ENCODE peak calls at places on chromosome 5, in five cellular contexts. J is transverse colon, Q is HepG2, T is stomach, O is A549. R is an unnamed sample.

GRCh38 chr5:57698785-57699184 is 216.2 kb upstream of the ACTBL2 start:
- DNase-seq in J (no peak), Q (peak; percentile 42), T (no peak), O (peak; percentile 64), R (no peak)

GRCh38 chr5:172678902-172679301 is 37.8 kb downstream of the NEURL1B start:
- DNase-seq in J (peak; percentile 67), Q (no peak), T (peak; percentile 63), O (no peak), R (peak; percentile 91)

GRCh38 chr5:8114597-8115266 is 245.8 kb downstream of the MTRR start:
- DNase-seq in J (peak; percentile 11), Q (no peak), T (no peak), O (no peak), R (no peak)

GRCh38 chr5:138990986-138991645 is 116.0 kb upstream of the LRRTM2 start:
- DNase-seq in J (no peak), Q (no peak), T (no peak), O (no peak), R (no peak)

GRCh38 chr5:143870871-143871632 is 59.1 kb downstream of the HMHB1 start:
- DNase-seq in J (peak; percentile 12), Q (no peak), T (no peak), O (no peak), R (no peak)

GRCh38 chr5:56693220-56693579 is 122.1 kb upstream of the MAP3K1 start:
- DNase-seq in J (no peak), Q (no peak), T (no peak), O (no peak), R (no peak)

GRCh38 chr5:128498844-128499455 is 39.1 kb downstream of the FBN2 start:
- DNase-seq in J (no peak), Q (no peak), T (no peak), O (peak; percentile 61), R (no peak)

GRCh38 chr5:72693001-72693442 is 123.4 kb upstream of the TNPO1 start:
- DNase-seq in J (no peak), Q (no peak), T (no peak), O (no peak), R (no peak)

GRCh38 chr5:154753792-154754191 is 1.4 kb upstream of the LARP1 start:
- DNase-seq in J (peak; percentile 62), Q (no peak), T (peak; percentile 71), O (peak; percentile 22), R (peak; percentile 80)

GRCh38 chr5:65121880-65122436 is 353.2 kb downstream of the CWC27 start:
- DNase-seq in J (no peak), Q (no peak), T (no peak), O (no peak), R (no peak)

GRCh38 chr5:141521244-141521781 is 32.4 kb downstream of the PCDHGC5 start:
- DNase-seq in J (peak; percentile 51), Q (peak; percentile 81), T (no peak), O (peak; percentile 75), R (peak; percentile 68)

GRCh38 chr5:174045470-174046025 is at the start of gene NSG2:
- DNase-seq in J (peak; percentile 64), Q (peak; percentile 83), T (peak; percentile 81), O (peak; percentile 91), R (peak; percentile 87)

GRCh38 chr5:149561848-149562247 is 10.6 kb upstream of the CSNK1A1 start:
- DNase-seq in J (no peak), Q (peak; percentile 36), T (no peak), O (peak; percentile 88), R (peak; percentile 40)

GRCh38 chr5:172766287-172767104 is 4.5 kb downstream of the DUSP1 start:
- DNase-seq in J (peak; percentile 65), Q (peak; percentile 86), T (peak; percentile 87), O (peak; percentile 89), R (peak; percentile 80)

GRCh38 chr5:1429501-1429900 is 15.7 kb downstream of the SLC6A3 start:
- DNase-seq in J (no peak), Q (no peak), T (peak; percentile 44), O (no peak), R (no peak)

GRCh38 chr5:74648835-74649286 is 8.3 kb upstream of the ENC1 start:
- DNase-seq in J (no peak), Q (peak; percentile 62), T (no peak), O (peak; percentile 65), R (no peak)

GRCh38 chr5:83022334-83022733 is 54.9 kb downstream of the TMEM167A start:
- DNase-seq in J (no peak), Q (no peak), T (no peak), O (no peak), R (no peak)

GRCh38 chr5:39424751-39425524 is at the start of gene DAB2:
- DNase-seq in J (peak; percentile 78), Q (peak; percentile 79), T (peak; percentile 73), O (peak; percentile 87), R (peak; percentile 93)

GRCh38 chr5:1638658-1639400 is 115.1 kb upstream of the LPCAT1 start:
- DNase-seq in J (no peak), Q (no peak), T (peak; percentile 18), O (no peak), R (peak; percentile 33)

GRCh38 chr5:33631786-33632185 is 191.0 kb downstream of the TARS1 start:
- DNase-seq in J (no peak), Q (no peak), T (no peak), O (no peak), R (no peak)

GRCh38 chr5:71873202-71873601 is 154.1 kb downstream of the CARTPT start:
- DNase-seq in J (no peak), Q (no peak), T (no peak), O (no peak), R (peak; percentile 39)

GRCh38 chr5:80761966-80762365 is 107.2 kb upstream of the DHFR start:
- DNase-seq in J (no peak), Q (no peak), T (no peak), O (no peak), R (no peak)

GRCh38 chr5:150765789-150766149 is 7.0 kb upstream of the DCTN4 start:
- DNase-seq in J (no peak), Q (no peak), T (no peak), O (no peak), R (no peak)

GRCh38 chr5:150766265-150766664 is 7.4 kb upstream of the DCTN4 start:
- DNase-seq in J (no peak), Q (no peak), T (no peak), O (no peak), R (no peak)

GRCh38 chr5:150764530-150764929 is 5.7 kb upstream of the DCTN4 start:
- DNase-seq in J (no peak), Q (no peak), T (no peak), O (no peak), R (no peak)

GRCh38 chr5:150763023-150763793 is 4.4 kb upstream of the DCTN4 start:
- DNase-seq in J (peak; percentile 35), Q (peak; percentile 80), T (peak; percentile 47), O (peak; percentile 19), R (peak; percentile 68)

GRCh38 chr5:150765019-150765788 is 6.4 kb upstream of the DCTN4 start:
- DNase-seq in J (no peak), Q (no peak), T (no peak), O (no peak), R (no peak)
- H3K27ac ChIP-seq in J (no peak overlapping the region), Q (no peak overlapping the region), T (peak overlapping the region; percentile 59), O (no peak overlapping the region), R (peak overlapping the region; percentile 92)

GRCh38 chr5:77638204-77638762 is at the start of gene OTP:
- DNase-seq in J (no peak), Q (no peak), T (no peak), O (no peak), R (no peak)

GRCh38 chr5:77636423-77637169 is 1.9 kb downstream of the OTP start:
- DNase-seq in J (no peak), Q (no peak), T (no peak), O (no peak), R (no peak)

GRCh38 chr5:77635617-77636422 is 2.7 kb downstream of the OTP start:
- DNase-seq in J (no peak), Q (no peak), T (no peak), O (no peak), R (no peak)

GRCh38 chr5:77638763-77639451 is 394 bp upstream of the OTP start:
- DNase-seq in J (no peak), Q (no peak), T (no peak), O (peak; percentile 5), R (no peak)

DNA sequence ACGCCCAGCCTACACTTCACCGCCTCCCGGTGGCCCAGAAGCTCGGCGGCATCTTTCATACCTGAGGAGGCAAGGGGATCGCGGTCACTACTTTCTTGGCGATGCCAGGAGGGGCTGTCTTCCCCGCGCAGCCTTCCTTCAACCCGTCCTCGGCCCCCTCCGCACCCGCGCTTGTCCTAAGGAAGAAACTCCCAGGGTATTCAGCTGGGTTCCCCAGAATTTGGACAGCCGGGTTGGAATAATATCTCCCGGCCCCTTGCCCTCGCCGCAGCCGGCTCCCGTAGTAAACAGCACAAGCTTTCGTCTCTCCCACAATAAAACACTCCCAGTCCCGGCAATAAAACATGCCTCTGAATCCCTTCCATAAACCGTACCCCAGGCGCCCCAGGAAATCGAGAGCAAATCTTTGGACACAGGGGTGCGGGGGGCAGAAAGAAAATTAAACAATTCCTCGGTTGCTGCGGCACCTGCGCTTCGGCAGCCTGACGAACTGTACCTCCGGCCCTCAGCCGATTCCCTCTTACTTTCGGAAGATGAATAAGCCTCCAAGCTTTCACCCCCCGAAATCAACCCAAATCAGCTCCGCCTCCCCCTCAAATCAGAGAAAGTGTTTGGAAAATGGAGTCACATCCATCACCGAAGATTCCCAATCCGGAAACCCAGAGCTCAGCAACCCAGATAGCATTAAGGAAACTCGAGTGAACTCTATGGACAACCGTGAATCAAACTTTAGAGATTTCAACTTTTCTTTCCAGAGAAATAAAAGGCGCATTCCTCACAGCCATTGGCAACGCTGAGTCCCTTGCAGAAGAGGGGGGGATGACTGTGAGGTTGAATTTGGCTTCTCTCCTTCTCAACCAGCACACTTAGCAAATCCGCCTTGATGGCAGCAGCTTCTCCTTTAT is 1.1 kb downstream of the OTP start:
- DNase-seq in J (no peak), Q (no peak), T (no peak), O (no peak), R (no peak)
- H3K4me1 ChIP-seq in J (no peaks in the 10 kb centered on the region), Q (no peaks in the 10 kb centered on the region), T (peaks cover 43% of the 10 kb centered on the region), O (peaks cover 2% of the 10 kb centered on the region), R (peaks cover 10% of the 10 kb centered on the region)

GRCh38 chr5:108748010-108748353 is 285 bp downstream of the FER start:
- DNase-seq in J (no peak), Q (no peak), T (no peak), O (no peak), R (no peak)
- TF ChIP-seq POLR2A in J (no peak), Q (no peak), T (no peak), O (no peak), R (no peak)

DNA sequence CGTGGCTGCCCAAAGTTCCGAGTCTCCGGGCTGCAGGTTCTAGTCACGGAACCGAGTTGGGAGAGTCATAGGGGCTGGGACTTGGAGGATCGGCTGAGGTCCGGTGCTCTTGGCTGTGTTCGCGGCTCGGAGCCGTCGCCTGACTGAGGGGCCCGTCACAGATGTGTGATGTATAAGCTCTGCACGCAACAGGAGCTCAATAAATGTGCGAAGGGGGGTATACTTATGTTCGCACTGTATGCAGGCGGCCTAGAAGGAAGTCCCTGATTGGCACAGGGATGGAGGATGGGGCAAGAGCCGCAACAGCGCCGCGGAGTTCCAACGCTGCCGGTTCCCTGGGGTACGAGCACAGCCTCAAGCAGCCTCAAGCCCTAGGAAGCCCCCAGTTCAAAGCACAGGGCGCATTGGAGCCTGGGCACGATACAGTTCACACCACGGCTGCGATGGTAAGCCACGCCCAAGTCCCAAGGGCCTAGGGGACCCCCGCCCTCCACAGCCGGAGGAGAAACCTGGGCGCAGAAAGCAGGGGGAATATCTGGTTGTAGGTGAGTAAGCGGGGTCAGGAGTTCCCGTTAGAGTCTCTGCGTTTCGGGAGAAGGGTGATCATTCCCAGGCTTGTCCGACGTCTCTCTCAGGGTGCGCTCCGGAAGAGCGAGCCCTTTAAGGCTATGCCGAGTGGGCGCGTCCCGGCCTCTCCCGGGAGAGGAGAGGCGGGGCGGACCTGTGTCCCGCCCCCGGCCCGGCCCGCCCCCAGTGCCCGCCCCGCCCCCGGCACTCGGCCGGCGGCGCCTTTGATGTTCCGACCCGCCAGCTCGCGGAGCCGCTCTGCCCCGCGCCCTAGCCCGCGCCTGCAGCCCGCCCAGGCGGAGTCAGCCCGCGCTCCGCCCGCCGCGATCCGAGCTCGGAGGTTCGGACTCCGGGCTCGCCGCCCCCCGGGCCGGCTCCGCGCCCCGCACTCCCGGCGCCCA is at the start of gene TCF7:
- DNase-seq in J (peak; percentile 86), Q (peak; percentile 68), T (peak; percentile 85), O (peak; percentile 76), R (peak; percentile 87)
- H3K27ac ChIP-seq in J (peak within 1 kb of the TSS; percentile 49), Q (no peak within 1 kb of the TSS), T (peak within 1 kb of the TSS; percentile 52), O (peak within 1 kb of the TSS; percentile 87), R (no peak within 1 kb of the TSS)